ENCODE peak calls at places on chromosomes 12 and 14, in ten cellular contexts. S, H, A, J, M, V, N, O, K and Q are unnamed samples.

GRCh38 chr14:105393151-105393550 is 5.2 kb upstream of the TEX22 start:
- DNase-seq in V (no peak), O (no peak), S (no peak), J (no peak), N (no peak), A (no peak), K (no peak), H (no peak), M (no peak), Q (no peak)

GRCh38 chr14:68027276-68027675 is 207.7 kb downstream of the RAD51B start:
- DNase-seq in H (no peak), J (no peak), A (no peak), V (no peak), N (no peak), K (no peak), S (no peak), O (no peak), M (no peak), Q (no peak)

GRCh38 chr14:47917344-47917954 is 242.0 kb upstream of the MDGA2 start:
- DNase-seq in O (no peak), H (no peak), A (no peak), M (peak; percentile 14), K (no peak), S (no peak), N (no peak), V (no peak), J (peak; percentile 1), Q (peak; percentile 46)

GRCh38 chr12:32671930-32672785 is 6.9 kb upstream of the DNM1L start:
- DNase-seq in M (peak; percentile 49), S (peak; percentile 67), A (no peak), J (peak; percentile 37), H (peak; percentile 47), V (peak; percentile 61), K (no peak), O (peak; percentile 34), N (peak; percentile 43), Q (peak; percentile 55)

GRCh38 chr12:1250641-1251040 is 259.6 kb downstream of the ERC1 start:
- DNase-seq in M (no peak), A (no peak), N (no peak), K (no peak), S (no peak), V (no peak), O (no peak), H (no peak), J (peak; percentile 43), Q (no peak)

GRCh38 chr14:68703093-68703492 is 89.8 kb downstream of the ZFP36L1 start:
- DNase-seq in S (no peak), V (peak; percentile 75), J (peak; percentile 85), K (peak; percentile 45), N (peak; percentile 58), H (no peak), M (peak; percentile 51), A (peak; percentile 34), O (no peak), Q (no peak)

GRCh38 chr12:4353785-4354208 is 25.7 kb downstream of the FGF23 start:
- DNase-seq in N (no peak), M (no peak), S (no peak), O (no peak), K (no peak), J (peak; percentile 11), V (no peak), H (no peak), A (no peak), Q (peak; percentile 22)

GRCh38 chr12:91994208-91994797 is 151.3 kb downstream of the BTG1 start:
- DNase-seq in V (no peak), J (no peak), O (no peak), K (no peak), M (no peak), N (no peak), A (no peak), H (no peak), S (no peak), Q (no peak)

GRCh38 chr14:26820101-26820500 is 222.3 kb upstream of the NOVA1 start:
- DNase-seq in K (no peak), O (no peak), A (no peak), H (no peak), N (no peak), J (no peak), V (no peak), S (no peak), M (no peak), Q (peak; percentile 7)

GRCh38 chr12:53379389-53380103 is 430 bp upstream of the SP1 start:
- DNase-seq in O (peak; percentile 100), V (peak; percentile 99), M (peak; percentile 100), H (peak; percentile 100), A (peak; percentile 100), N (peak; percentile 100), J (peak; percentile 100), S (peak; percentile 100), K (peak; percentile 97), Q (peak; percentile 100)

GRCh38 chr12:122726056-122726558 is 4.5 kb downstream of the HCAR1 start:
- DNase-seq in O (no peak), K (no peak), M (no peak), J (peak; percentile 92), V (peak; percentile 34), N (no peak), S (no peak), H (peak; percentile 46), A (no peak), Q (no peak)

GRCh38 chr14:72747652-72748051 is 146.2 kb downstream of the DPF3 start:
- DNase-seq in M (no peak), H (no peak), J (no peak), V (no peak), K (no peak), N (no peak), S (no peak), A (no peak), O (no peak), Q (no peak)

GRCh38 chr12:121673013-121673441 is 3.6 kb upstream of the MORN3 start:
- DNase-seq in M (peak; percentile 37), A (peak; percentile 23), O (no peak), S (no peak), K (peak; percentile 41), V (no peak), N (no peak), H (peak; percentile 82), J (no peak), Q (no peak)

GRCh38 chr14:26448181-26448855 is 149.5 kb downstream of the NOVA1 start:
- DNase-seq in S (no peak), V (no peak), A (no peak), M (no peak), J (no peak), K (no peak), N (no peak), O (no peak), H (no peak), Q (no peak)

DNA sequence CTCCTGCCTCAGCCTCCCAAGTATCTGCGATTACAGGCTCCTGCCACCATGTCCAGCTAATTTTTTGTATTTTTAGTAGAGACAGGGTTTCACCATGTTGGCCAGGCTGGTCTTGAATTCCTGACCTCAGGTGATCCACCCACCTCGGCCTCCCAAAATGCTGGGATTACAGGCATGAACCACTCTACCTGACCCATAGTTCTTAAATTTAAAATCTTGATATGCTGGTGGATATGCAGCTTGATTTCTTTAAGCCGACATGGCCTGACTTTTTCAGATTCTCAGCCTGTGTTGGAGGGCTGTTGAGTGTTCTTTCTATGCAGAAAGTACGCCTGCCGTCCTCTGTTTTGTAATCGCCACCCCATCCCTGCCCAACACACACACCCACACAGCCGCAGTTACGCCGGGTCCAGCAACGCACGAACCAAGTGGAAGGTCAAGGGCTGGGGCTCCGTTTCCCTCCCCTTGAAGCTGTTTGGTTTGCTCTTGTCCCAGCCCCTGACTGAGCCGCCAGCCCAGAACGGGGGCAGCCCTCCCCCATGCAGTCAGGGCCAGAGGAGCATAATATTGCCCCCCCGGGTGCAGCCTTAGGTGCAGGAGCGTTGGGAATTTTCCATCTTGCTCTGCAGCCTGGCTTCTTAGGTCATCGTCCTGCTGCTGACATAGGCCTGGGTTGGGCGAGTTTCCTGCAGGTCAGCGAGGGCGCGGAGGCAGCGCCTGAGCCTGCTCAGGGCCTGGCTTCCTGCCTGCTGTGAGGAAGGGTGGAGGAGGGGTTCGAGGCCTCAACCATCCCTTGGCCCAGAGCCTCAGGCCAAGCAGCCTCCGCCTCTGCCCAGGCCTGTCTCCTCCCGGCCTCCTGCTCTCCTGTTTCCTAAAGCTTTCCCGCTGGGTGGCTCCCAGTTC is 44.2 kb downstream of the PSMA6 start:
- DNase-seq in S (peak; percentile 59), N (peak; percentile 97), M (peak; percentile 98), O (peak; percentile 99), V (peak; percentile 93), J (peak; percentile 97), K (peak; percentile 93), A (peak; percentile 91), H (peak; percentile 94), Q (peak; percentile 32)
- H3K27ac ChIP-seq in S (peak overlapping the region; percentile 77), N (peak overlapping the region; percentile 94), M (peak overlapping the region; percentile 96), O (peak overlapping the region; percentile 82), V (peak overlapping the region; percentile 68), J (peak overlapping the region; percentile 86), K (peak overlapping the region; percentile 75), A (peak overlapping the region; percentile 84), H (peak overlapping the region; percentile 92), Q (peak overlapping the region; percentile 57)

GRCh38 chr14:103527408-103528157 is 1.4 kb upstream of the TRMT61A start:
- DNase-seq in M (no peak), O (no peak), N (no peak), J (peak; percentile 24), V (peak; percentile 74), K (no peak), A (no peak), H (no peak), S (no peak), Q (no peak)
- H3K4me3 ChIP-seq in M (no peak overlapping the region), O (no peak overlapping the region), N (no peak overlapping the region), J (no peak overlapping the region), V (peak overlapping the region; percentile 70), K (peak overlapping the region; percentile 84), A (no peak overlapping the region), H (peak overlapping the region; percentile 100), S (no peak overlapping the region), Q (no peak overlapping the region)

DNA sequence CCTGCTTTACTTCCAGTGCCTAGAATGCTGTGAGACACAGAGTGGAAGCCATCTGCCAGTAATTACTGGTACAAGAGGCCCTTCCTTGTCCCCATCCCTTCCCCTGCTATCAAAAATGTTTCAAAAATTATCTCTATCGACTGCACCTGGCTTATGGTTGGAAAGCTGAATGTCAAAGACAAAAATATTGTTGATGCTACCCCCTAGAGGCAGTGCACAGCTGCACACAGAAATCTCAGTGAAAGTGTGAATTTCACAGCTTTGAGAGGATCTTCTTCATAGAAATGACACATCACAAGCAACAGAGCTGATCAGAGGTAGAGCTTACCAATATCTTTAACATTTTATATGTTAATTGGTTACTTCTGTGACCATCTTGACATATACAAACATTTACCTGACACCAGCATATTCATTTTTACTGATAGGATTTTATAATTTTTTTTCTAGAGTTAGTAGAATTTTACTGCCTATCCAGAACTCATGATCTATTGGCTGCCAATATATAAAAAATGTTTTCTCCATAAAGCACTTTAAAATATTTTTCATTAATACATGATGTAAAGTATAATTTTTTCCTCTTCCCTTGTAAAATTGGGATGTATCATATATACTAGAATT is 138.0 kb downstream of the AACS start:
- DNase-seq in K (no peak), O (no peak), S (no peak), J (no peak), H (no peak), V (no peak), N (no peak), A (no peak), M (no peak), Q (no peak)
- TF ChIP-seq CTCF in K (no peak), O (no peak), S (peak; percentile 61), J (peak; percentile 57), H (peak; percentile 44), V (no peak), N (no peak), A (no peak), M (peak; percentile 35), Q (peak; percentile 51)

DNA sequence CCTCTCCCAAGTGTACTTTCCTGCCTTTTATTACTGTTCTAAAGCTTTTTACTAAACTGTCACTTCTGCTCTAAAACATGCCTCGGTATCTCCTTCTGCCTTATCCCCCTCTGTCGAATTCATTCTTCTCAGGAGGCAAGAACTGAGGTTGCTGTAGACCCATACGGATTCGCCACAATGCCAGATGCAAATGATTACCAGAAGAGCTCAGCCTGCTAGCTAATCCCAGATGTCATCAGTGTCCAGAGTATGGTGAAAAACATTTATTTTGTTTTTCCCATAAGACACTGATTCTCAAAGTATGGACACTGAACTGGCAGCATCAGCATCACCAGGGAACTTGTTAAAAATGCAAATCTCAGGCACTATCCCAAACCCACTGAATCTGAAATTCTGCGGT is 359.3 kb downstream of the TMTC2 start:
- DNase-seq in V (no peak), O (no peak), M (no peak), K (no peak), J (no peak), A (no peak), S (no peak), N (no peak), H (no peak), Q (no peak)
- H3K27ac ChIP-seq in V (no peak overlapping the region), O (no peak overlapping the region), M (no peak overlapping the region), K (no peak overlapping the region), J (no peak overlapping the region), A (no peak overlapping the region), S (no peak overlapping the region), N (no peak overlapping the region), H (no peak overlapping the region), Q (no peak overlapping the region)